ENCODE peak calls at places on chromosomes 13 and 19, in five cellular contexts. O is CD4-positive, alpha-beta T cell; D is neural crest cell; C is HFFc6; R is AG09319. E is an unnamed sample.
A peak's percentile ranks its signal among the peaks of the same experiment; 100 is the strongest.

GRCh38 chr19:48718711-48719231 is 754 bp downstream of the MAMSTR start:
- DNase-seq in O (no peak), C (no peak), D (no peak), R (no peak), E (no peak)

GRCh38 chr19:39512964-39513363 is 2.0 kb upstream of the SELENOV start:
- DNase-seq in D (no peak), R (no peak), C (no peak), O (no peak), E (no peak)

GRCh38 chr13:46182491-46182877 is 507 bp upstream of the LCP1 start:
- DNase-seq in C (no peak), D (no peak), R (no peak), O (no peak), E (no peak)

GRCh38 chr13:32650705-32651311 is 64.6 kb downstream of the PDS5B start:
- DNase-seq in R (peak; percentile 18), D (peak; percentile 42), C (peak; percentile 46), O (peak; percentile 47), E (no peak)

GRCh38 chr13:22926176-22927007 is 254.4 kb upstream of the SGCG start:
- DNase-seq in D (no peak), O (no peak), R (peak; percentile 5), C (no peak), E (no peak)

GRCh38 chr13:64459778-64460177 is 2770.4 kb downstream of the PCDH9 start:
- DNase-seq in R (no peak), D (no peak), O (no peak), C (no peak), E (no peak)

GRCh38 chr19:41870401-41870873 is 6.6 kb upstream of the CD79A start:
- DNase-seq in D (no peak), C (peak; percentile 58), O (no peak), R (no peak), E (no peak)

GRCh38 chr19:49491804-49492572 is 4.2 kb upstream of the RPS11 start:
- DNase-seq in D (no peak), R (no peak), O (no peak), C (no peak), E (no peak)

GRCh38 chr19:7862413-7862951 is 11.7 kb downstream of the PRR36 start:
- DNase-seq in O (peak; percentile 75), C (no peak), R (no peak), D (peak; percentile 88), E (no peak)

GRCh38 chr13:91399189-91400093 is 1.0 kb downstream of the GPC5 start:
- DNase-seq in D (peak; percentile 5), C (no peak), O (no peak), R (no peak), E (no peak)

GRCh38 chr19:6739884-6740588 is 556 bp downstream of the TRIP10 start:
- DNase-seq in R (no peak), D (peak; percentile 27), C (no peak), O (no peak), E (no peak)

GRCh38 chr19:3533563-3534216 is 5.3 kb upstream of the TEKTIP1 start:
- DNase-seq in D (no peak), R (no peak), O (no peak), C (no peak), E (no peak)

GRCh38 chr19:17279436-17279835 is 2.3 kb upstream of the ANKLE1 start:
- DNase-seq in O (no peak), R (no peak), D (no peak), C (no peak), E (no peak)

GRCh38 chr13:56755181-56755580 is 385.5 kb upstream of the PRR20A start:
- DNase-seq in R (no peak), C (no peak), O (no peak), D (no peak), E (no peak)

DNA sequence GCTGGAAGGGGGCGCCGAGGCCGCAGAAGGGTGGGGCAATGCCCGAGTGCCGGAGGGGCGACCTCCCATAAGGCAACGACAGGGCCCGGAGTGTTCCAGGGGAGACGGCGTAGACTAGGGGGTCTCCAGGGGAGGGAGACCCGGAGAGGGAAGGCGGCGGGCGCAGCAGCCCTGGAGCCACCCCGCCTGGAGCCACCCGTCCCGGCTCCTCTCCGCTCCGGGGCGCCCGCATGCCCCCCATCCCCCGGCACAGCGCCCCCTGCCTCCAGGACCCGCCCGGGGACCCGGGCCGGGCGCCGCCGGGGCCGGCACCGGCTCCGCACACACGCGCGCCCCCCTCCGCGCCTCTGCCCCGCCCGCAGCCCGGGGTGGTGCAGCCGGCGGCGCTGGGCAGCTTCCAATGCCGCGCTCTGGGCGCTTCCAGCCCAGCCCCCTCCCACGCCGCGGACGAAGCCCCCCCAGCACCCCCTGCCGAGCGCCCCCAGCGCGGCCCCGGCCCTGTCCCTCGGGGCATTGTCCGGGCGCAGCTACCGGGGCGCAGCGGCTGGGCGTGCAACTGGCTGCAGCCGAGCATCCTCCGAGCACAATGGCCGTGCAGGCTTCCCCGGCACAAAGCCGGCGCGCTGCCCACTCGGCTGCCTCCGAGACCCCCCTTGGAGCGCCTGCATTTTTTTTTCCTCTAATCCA is 519 bp downstream of the PTPRS start:
- DNase-seq in D (peak; percentile 32), O (no peak), C (no peak), R (no peak), E (no peak)
- TF ChIP-seq CTCF in D (peak; percentile 43), O (no peak), C (peak; percentile 55), R (no peak), E (no peak)

DNA sequence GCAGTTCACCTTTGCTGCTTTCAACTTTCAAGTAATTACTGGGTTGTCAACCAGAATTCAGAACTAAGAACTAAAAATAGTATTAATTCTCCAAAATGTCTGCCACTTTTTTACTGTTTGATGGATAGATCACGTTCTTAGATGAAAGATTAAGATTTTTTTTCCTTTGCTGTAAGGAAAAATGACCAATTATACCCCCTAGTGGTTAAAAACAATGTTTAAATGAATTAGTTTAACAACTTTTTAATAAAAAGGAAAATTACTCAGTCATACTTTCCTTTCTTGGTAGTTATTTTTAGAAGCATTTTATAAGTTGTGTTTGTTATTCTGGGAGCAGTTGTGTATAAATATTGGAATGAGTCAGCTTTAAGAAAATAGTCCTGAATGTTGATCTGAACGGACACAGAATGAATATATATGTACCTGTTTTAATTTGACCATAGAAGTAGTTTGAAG is 4.6 kb downstream of the TM9SF2 start:
- DNase-seq in D (no peak), R (no peak), O (no peak), C (peak; percentile 53), E (no peak)
- TF ChIP-seq CTCF in D (peak; percentile 72), R (peak; percentile 34), O (peak; percentile 67), C (peak; percentile 81), E (peak; percentile 75)

DNA sequence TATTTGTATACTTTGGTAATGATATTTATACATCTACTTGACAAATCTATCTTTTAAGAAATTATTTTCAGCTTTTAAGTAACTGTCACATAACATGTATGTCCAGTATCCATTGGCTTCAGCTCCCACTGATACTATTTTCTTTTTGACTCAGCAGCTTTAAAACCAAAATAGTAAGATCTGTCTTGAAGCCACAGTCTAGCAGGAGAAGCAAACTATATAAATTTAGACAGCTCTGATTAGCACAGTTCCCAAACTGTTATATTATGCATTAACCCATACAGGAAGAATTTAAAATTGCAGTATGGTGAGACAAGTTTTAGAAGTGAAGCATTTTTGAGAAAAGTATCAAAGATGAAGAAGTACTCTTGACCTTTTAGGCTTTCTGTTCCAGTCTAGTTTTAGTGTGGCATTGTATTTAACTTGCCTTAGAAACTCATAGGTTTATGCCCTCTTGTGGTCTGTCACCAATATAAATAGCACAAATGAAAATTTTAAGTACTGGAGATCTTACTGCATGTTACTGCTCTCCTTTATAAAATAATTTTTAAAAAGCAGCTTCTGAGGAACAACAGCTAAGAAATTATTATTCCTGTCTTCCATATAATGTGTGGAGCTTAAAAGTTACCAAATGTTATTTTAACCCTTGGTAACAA is 24.7 kb downstream of the URI1 start:
- DNase-seq in R (no peak), D (no peak), O (no peak), C (peak; percentile 35), E (no peak)
- TF ChIP-seq CTCF in R (peak; percentile 29), D (peak; percentile 45), O (peak; percentile 14), C (peak; percentile 71), E (peak; percentile 41)

GRCh38 chr13:65829241-65830008 is 1400.7 kb downstream of the PCDH9 start:
- DNase-seq in R (no peak), O (no peak), C (no peak), D (no peak), E (no peak)
- TF ChIP-seq CTCF in R (no peak), O (no peak), C (no peak), D (no peak), E (no peak)

DNA sequence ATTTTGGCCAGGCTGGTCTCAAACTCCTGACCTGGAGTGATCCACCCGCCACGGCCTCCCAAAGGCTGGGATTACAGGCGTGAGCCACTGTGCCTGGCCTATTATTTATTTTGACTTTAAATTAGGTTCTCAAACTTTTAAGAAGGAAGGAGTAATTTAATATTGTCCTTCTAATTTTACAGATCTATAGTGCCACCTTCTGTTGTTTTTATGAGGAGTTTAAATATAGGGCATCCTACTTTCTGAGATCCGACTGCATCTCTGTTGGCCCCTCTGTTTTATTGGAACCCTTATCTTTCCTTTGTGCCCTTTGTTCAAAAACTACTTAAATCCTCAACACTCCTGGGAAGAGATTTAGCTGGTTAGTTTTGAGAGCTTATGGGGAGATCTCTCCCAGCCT is 25.4 kb upstream of the ZMYM5 start:
- DNase-seq in D (no peak), R (no peak), O (no peak), C (peak; percentile 2), E (no peak)
- TF ChIP-seq CTCF in D (no peak), R (peak; percentile 23), O (peak; percentile 59), C (peak; percentile 55), E (peak; percentile 20)

GRCh38 chr19:55385749-55386514 is at the start of gene RPL28:
- DNase-seq in O (peak; percentile 98), R (peak; percentile 95), C (peak; percentile 97), D (peak; percentile 98), E (peak; percentile 98)
- TF ChIP-seq CTCF in O (no peak), R (no peak), C (no peak), D (no peak), E (no peak)

GRCh38 chr19:58362272-58362994 is at the start of gene ZNF497:
- DNase-seq in O (peak; percentile 97), R (peak; percentile 92), D (peak; percentile 93), C (peak; percentile 94), E (peak; percentile 91)
- TF ChIP-seq CTCF in O (no peak), R (no peak), D (no peak), C (peak; percentile 27), E (no peak)

GRCh38 chr19:43699506-43700367 is 16.1 kb upstream of the IRGC start:
- DNase-seq in C (no peak), D (peak; percentile 52), R (no peak), O (no peak), E (no peak)
- TF ChIP-seq CTCF in C (peak; percentile 26), D (no peak), R (peak; percentile 10), O (no peak), E (no peak)